ENCODE peak calls at places on chromosomes 1 and 21, in seven cellular contexts. W, E, T, J, D, L and F are unnamed samples.

GRCh38 chr21:33211732-33212131 is 18.0 kb upstream of the IFNAR2 start:
- DNase-seq in W (no peak), E (no peak), T (no peak), J (no peak), D (no peak), L (no peak), F (no peak)

GRCh38 chr1:23249785-23250184 is 32.5 kb upstream of the HTR1D start:
- DNase-seq in W (no peak), E (no peak), T (no peak), J (peak; percentile 73), D (no peak), L (no peak), F (no peak)

GRCh38 chr21:33383056-33383888 is 19.9 kb upstream of the IFNGR2 start:
- DNase-seq in W (peak; percentile 91), E (peak; percentile 71), T (peak; percentile 73), J (peak; percentile 94), D (peak; percentile 65), L (peak; percentile 61), F (peak; percentile 64)

GRCh38 chr1:234533975-234534876 is 55.2 kb upstream of the TARBP1 start:
- DNase-seq in W (peak; percentile 96), E (no peak), T (peak; percentile 42), J (peak; percentile 98), D (peak; percentile 99), L (peak; percentile 99), F (no peak)

GRCh38 chr1:184362876-184363275 is 24.0 kb upstream of the C1orf21 start:
- DNase-seq in W (peak; percentile 0), E (no peak), T (no peak), J (peak; percentile 38), D (no peak), L (no peak), F (no peak)

GRCh38 chr1:184866991-184867788 is 107.1 kb downstream of the NIBAN1 start:
- DNase-seq in W (peak; percentile 83), E (no peak), T (peak; percentile 64), J (peak; percentile 96), D (no peak), L (no peak), F (peak; percentile 47)

GRCh38 chr1:237074371-237075117 is 32.6 kb downstream of the RYR2 start:
- DNase-seq in W (no peak), E (no peak), T (peak; percentile 26), J (no peak), D (no peak), L (no peak), F (no peak)

GRCh38 chr1:44377925-44378784 is 23.1 kb upstream of the ERI3 start:
- DNase-seq in W (peak; percentile 35), E (peak; percentile 46), T (peak; percentile 58), J (peak; percentile 52), D (no peak), L (peak; percentile 57), F (peak; percentile 55)

GRCh38 chr1:7890853-7891252 is 38.0 kb upstream of the UTS2 start:
- DNase-seq in W (no peak), E (no peak), T (no peak), J (no peak), D (no peak), L (no peak), F (no peak)

GRCh38 chr1:84758968-84759491 is 68.8 kb upstream of the SSX2IP start:
- DNase-seq in W (peak; percentile 55), E (no peak), T (no peak), J (peak; percentile 53), D (no peak), L (peak; percentile 26), F (no peak)

GRCh38 chr1:27716262-27716895 is 9.4 kb upstream of the FAM76A start:
- DNase-seq in W (no peak), E (no peak), T (no peak), J (no peak), D (no peak), L (no peak), F (no peak)

GRCh38 chr1:27724961-27725373 is 794 bp upstream of the FAM76A start:
- DNase-seq in W (no peak), E (no peak), T (no peak), J (no peak), D (peak; percentile 40), L (peak; percentile 64), F (no peak)

GRCh38 chr1:27713869-27714513 is 11.8 kb upstream of the FAM76A start:
- DNase-seq in W (no peak), E (no peak), T (no peak), J (no peak), D (no peak), L (no peak), F (no peak)

DNA sequence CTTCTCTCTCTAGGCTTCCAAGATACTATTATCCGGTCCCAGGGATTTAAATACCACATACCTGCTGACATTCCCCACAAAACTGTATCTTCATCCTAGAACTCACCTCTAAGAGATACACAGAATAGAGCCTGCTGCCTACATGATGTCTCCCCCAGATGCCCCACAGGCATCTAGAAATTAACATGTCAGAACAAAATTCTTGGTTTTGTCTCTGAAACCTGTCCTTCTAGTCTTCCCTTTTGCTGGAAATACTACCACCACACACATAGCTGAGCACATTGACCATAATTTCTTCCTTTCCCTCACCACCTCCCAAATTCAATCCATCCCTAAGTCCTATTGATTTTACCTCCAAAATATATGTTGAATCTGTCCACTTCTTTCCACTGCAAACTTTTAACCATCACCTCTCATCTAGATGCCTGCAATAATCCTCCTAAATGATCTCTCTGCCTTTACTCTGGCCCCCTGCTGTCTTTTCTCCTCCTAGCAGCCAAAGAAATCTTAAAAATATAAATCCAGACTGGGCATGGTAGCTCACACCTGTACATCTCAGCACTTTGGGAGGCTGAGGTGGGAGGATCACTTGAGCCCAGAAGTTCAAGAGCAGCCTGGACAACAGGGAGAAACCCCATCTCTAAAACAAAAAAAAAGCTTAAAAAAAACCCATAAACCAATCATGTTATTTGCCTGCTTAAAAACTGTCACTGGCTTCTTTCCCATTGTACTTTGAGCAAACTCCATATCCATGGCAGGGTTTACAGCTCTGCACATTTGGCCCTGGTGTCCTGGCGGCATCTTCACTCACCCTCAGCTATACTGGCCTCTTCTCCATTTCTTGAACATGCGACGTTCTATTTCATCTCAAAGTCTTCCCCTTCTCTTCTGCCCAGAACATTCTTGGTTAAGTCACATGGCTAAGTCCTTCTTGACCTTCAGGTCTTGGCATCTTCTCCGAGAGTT is 6.2 kb upstream of the FAM76A start:
- DNase-seq in W (no peak), E (no peak), T (peak; percentile 14), J (peak; percentile 6), D (no peak), L (no peak), F (no peak)
- TF ChIP-seq CTCF in W (peak; percentile 58), E (no peak), T (peak; percentile 16), J (peak; percentile 48), D (no peak), L (no peak), F (peak; percentile 36)

GRCh38 chr1:169546087-169546995 is 39.9 kb downstream of the F5 start:
- DNase-seq in W (peak; percentile 82), E (peak; percentile 74), T (peak; percentile 20), J (peak; percentile 79), D (peak; percentile 23), L (peak; percentile 74), F (peak; percentile 11)

GRCh38 chr1:169548312-169548711 is 38.0 kb downstream of the F5 start:
- DNase-seq in W (no peak), E (no peak), T (no peak), J (no peak), D (no peak), L (no peak), F (no peak)

GRCh38 chr1:169545472-169545871 is 40.8 kb downstream of the F5 start:
- DNase-seq in W (no peak), E (no peak), T (no peak), J (no peak), D (no peak), L (no peak), F (no peak)

GRCh38 chr1:169550294-169550693 is 36.0 kb downstream of the F5 start:
- DNase-seq in W (peak; percentile 12), E (peak; percentile 58), T (peak; percentile 53), J (peak; percentile 38), D (no peak), L (no peak), F (peak; percentile 39)
- TF ChIP-seq CTCF in W (peak; percentile 30), E (peak; percentile 57), T (peak; percentile 43), J (peak; percentile 52), D (no peak), L (peak; percentile 38), F (peak; percentile 62)

DNA sequence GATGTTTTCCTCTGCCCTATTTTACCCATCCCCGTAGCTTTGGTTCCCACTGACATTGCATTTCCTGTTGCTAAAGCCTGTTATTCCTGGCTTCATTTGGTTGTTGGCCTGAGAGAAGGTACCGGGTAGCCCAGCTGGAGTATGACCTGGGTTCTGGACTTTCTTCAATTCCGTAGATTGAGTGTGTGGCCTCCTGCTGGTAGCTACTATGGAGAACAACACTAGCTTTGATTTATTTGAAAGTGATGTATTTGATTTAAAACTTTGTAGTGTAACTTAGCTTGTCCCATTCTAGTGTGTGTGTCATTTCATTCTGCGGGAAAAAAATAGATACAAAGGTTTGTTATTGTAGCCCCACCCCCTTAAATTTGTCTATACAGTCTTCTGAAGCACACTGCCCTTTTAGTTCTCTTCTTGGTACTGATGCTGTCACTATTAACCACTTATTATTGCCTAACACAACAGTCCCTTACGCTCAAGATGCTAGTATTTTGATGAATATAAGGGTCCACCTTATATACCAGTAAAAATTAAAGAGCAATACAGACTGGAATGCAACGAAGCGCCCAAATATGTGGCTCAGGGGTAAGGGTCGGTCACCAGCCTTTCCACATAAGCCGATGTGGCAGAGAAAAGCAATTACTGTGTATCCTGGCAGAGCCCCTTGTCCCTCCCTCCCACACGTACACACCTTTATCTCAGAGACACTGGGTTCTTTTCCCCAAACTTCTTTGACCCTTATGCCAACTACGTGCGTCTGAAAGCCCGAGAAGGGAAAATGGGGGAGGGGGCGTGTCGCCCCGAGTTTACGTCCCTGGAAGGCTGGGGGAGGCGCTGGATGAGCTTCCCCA is 645 bp upstream of the MOV10 start:
- DNase-seq in W (peak; percentile 66), E (peak; percentile 45), T (peak; percentile 20), J (peak; percentile 71), D (no peak), L (peak; percentile 40), F (no peak)
- TF ChIP-seq CTCF in W (peak; percentile 75), E (peak; percentile 25), T (peak; percentile 67), J (peak; percentile 56), D (peak; percentile 56), L (peak; percentile 46), F (peak; percentile 21)

GRCh38 chr1:156356262-156356874 is 12.6 kb upstream of the RHBG start:
- DNase-seq in W (no peak), E (no peak), T (no peak), J (no peak), D (no peak), L (no peak), F (no peak)

GRCh38 chr1:156356875-156357534 is 12.0 kb upstream of the RHBG start:
- DNase-seq in W (no peak), E (peak; percentile 63), T (peak; percentile 89), J (no peak), D (peak; percentile 68), L (peak; percentile 74), F (peak; percentile 88)

GRCh38 chr1:156357977-156358376 is 11.0 kb upstream of the RHBG start:
- DNase-seq in W (no peak), E (no peak), T (no peak), J (no peak), D (no peak), L (no peak), F (no peak)

GRCh38 chr1:156360534-156360933 is 8.5 kb upstream of the RHBG start:
- DNase-seq in W (no peak), E (no peak), T (no peak), J (no peak), D (no peak), L (no peak), F (no peak)

DNA sequence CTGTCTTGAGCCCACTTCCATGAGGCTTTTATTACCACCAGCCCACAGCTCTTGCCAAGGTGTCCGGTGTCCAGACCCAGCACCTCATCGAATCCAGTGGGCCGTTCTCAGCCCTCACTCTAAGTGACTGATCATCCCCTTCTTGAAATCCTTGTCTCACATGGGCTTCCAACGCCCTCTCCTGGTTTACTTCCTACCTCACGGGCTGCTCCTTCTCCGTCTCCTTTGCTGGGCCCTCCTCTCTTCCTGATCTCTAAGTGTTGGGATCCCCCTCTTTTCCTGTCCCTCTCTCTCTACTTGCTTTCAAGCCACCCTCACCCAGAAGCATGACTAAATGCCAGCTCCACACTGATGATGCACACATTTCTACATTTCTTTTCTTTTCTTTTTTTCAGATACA is 9.0 kb upstream of the RHBG start:
- DNase-seq in W (no peak), E (peak; percentile 56), T (no peak), J (peak; percentile 43), D (no peak), L (peak; percentile 42), F (no peak)
- TF ChIP-seq CTCF in W (peak; percentile 63), E (no peak), T (no peak), J (peak; percentile 52), D (no peak), L (no peak), F (no peak)